ENCODE peak calls at places on chromosomes 7 and 10, in nine cellular contexts. I, M, C, T, F, K, L, O and Y are unnamed samples.

GRCh38 chr10:90125966-90126600 is 424.7 kb downstream of the KIF20B start:
- DNase-seq in M (no peak), C (no peak), I (no peak), K (no peak), L (no peak), T (no peak), O (no peak), F (peak), Y (no peak)

GRCh38 chr10:7908541-7909210 is 90.4 kb downstream of the TAF3 start:
- DNase-seq in F (no peak), K (no peak), M (no peak), L (no peak), O (no peak), T (no peak), I (peak), C (no peak), Y (no peak)

GRCh38 chr10:62738916-62739315 is 65.6 kb upstream of the ADO start:
- DNase-seq in C (no peak), L (no peak), M (no peak), F (no peak), T (no peak), O (no peak), K (no peak), I (no peak), Y (no peak)

GRCh38 chr10:1631282-1631681 is 106.0 kb downstream of the ADARB2 start:
- DNase-seq in M (no peak), C (no peak), F (no peak), I (no peak), O (no peak), L (no peak), K (no peak), T (no peak), Y (no peak)

GRCh38 chr10:7274293-7274692 is 136.5 kb downstream of the SFMBT2 start:
- DNase-seq in I (no peak), O (no peak), K (no peak), L (no peak), F (no peak), C (no peak), M (no peak), T (no peak), Y (no peak)

GRCh38 chr7:13628231-13629001 is 361.1 kb downstream of the ETV1 start:
- DNase-seq in C (no peak), T (no peak), O (no peak), I (no peak), K (no peak), F (peak), L (no peak), M (no peak), Y (no peak)

GRCh38 chr10:3068968-3069737 is 1.8 kb downstream of the PFKP start:
- DNase-seq in F (peak), L (no peak), O (peak), T (no peak), I (no peak), K (no peak), M (no peak), C (no peak), Y (no peak)

GRCh38 chr7:133748443-133749407 is 378.4 kb upstream of the LRGUK start:
- DNase-seq in K (no peak), L (no peak), T (no peak), F (no peak), M (no peak), O (no peak), I (no peak), C (no peak), Y (no peak)

GRCh38 chr10:50929670-50930069 is 44.2 kb upstream of the A1CF start:
- DNase-seq in O (no peak), T (no peak), F (no peak), I (no peak), K (no peak), L (no peak), C (no peak), M (no peak), Y (no peak)

GRCh38 chr7:122055072-122055471 is 89.0 kb downstream of the AASS start:
- DNase-seq in T (no peak), O (no peak), C (no peak), M (no peak), K (no peak), L (no peak), I (no peak), F (no peak), Y (no peak)

GRCh38 chr7:43869898-43870240 is 552 bp upstream of the MRPS24 start:
- DNase-seq in K (peak), F (peak), T (no peak), M (peak), O (no peak), C (no peak), I (peak), L (no peak), Y (no peak)